ENCODE peak calls at places on chromosomes 16 and 17, in four cellular contexts. S is tibial nerve, B is fibroblast of lung, Z is HCT116. G is an unnamed sample.

GRCh38 chr16:68227850-68228553 is 7.9 kb downstream of the ESRP2 start:
- DNase-seq in Z (no peak), B (no peak), S (no peak), G (no peak)

GRCh38 chr16:85393674-85394510 is 219.2 kb upstream of the GSE1 start:
- DNase-seq in Z (no peak), B (no peak), S (peak), G (peak)

GRCh38 chr16:81703177-81704155 is 75.6 kb upstream of the PLCG2 start:
- DNase-seq in S (no peak), B (peak), Z (peak), G (no peak)

GRCh38 chr16:87725596-87726235 is 40.1 kb downstream of the KLHDC4 start:
- DNase-seq in B (peak), S (no peak), Z (no peak), G (no peak)

GRCh38 chr16:29911676-29912010 is 11.4 kb downstream of the ASPHD1 start:
- DNase-seq in Z (no peak), B (no peak), S (no peak), G (no peak)

GRCh38 chr16:27902551-27902950 is 161.0 kb downstream of the GSG1L start:
- DNase-seq in Z (no peak), S (no peak), B (no peak), G (no peak)

GRCh38 chr17:3802461-3803307 is 1.7 kb upstream of the ITGAE start:
- DNase-seq in S (no peak), Z (no peak), B (peak), G (no peak)

GRCh38 chr17:2693561-2694380 is 17.8 kb downstream of the CLUH start:
- DNase-seq in Z (no peak), S (no peak), B (no peak), G (no peak)

GRCh38 chr17:60671482-60671881 is 6.2 kb upstream of the BCAS3 start:
- DNase-seq in S (no peak), B (no peak), Z (no peak), G (no peak)

GRCh38 chr17:46868689-46869187 is 17.4 kb downstream of the WNT9B start:
- DNase-seq in S (no peak), Z (no peak), B (no peak), G (no peak)

GRCh38 chr17:77247048-77247541 is 106.3 kb downstream of the SEC14L1 start:
- DNase-seq in Z (peak), S (peak), B (peak), G (peak)

GRCh38 chr16:56357291-56357764 is 68.0 kb downstream of the AMFR start:
- DNase-seq in Z (no peak), S (peak), B (peak), G (peak)

GRCh38 chr17:69722518-69722917 is 308.0 kb downstream of the MAP2K6 start:
- DNase-seq in B (no peak), S (no peak), Z (no peak), G (no peak)

GRCh38 chr16:15742716-15743115 is 92.7 kb downstream of the NDE1 start:
- DNase-seq in Z (no peak), B (no peak), S (no peak), G (no peak)

GRCh38 chr16:28312327-28312726 is 20.0 kb downstream of the SBK1 start:
- DNase-seq in S (no peak), Z (no peak), B (no peak), G (no peak)

GRCh38 chr17:29155235-29155965 is 24.8 kb downstream of the MYO18A start:
- DNase-seq in S (no peak), Z (peak), B (peak), G (no peak)

GRCh38 chr17:77493901-77494663 is 353.3 kb downstream of the SEC14L1 start:
- DNase-seq in B (no peak), S (peak), Z (no peak), G (no peak)

GRCh38 chr17:50421308-50422031 is 4.5 kb upstream of the ACSF2 start:
- DNase-seq in Z (no peak), S (no peak), B (no peak), G (no peak)

GRCh38 chr17:55540414-55541091 is 29.3 kb upstream of the SMIM36 start:
- DNase-seq in Z (no peak), B (peak), S (no peak), G (no peak)

GRCh38 chr17:58691701-58692238 is at the start of gene TEX14:
- DNase-seq in B (no peak), S (no peak), Z (no peak), G (no peak)

GRCh38 chr16:58433569-58433951 is 41.3 kb downstream of the GINS3 start:
- DNase-seq in S (no peak), B (no peak), Z (no peak), G (no peak)

GRCh38 chr16:78689031-78689430 is 589.6 kb downstream of the WWOX start:
- DNase-seq in Z (no peak), S (no peak), B (no peak), G (no peak)

GRCh38 chr17:64496348-64496785 is 487 bp downstream of the POLG2 start:
- DNase-seq in Z (no peak), B (no peak), S (no peak), G (no peak)

GRCh38 chr17:78939615-78940014 is 14.4 kb upstream of the TIMP2 start:
- DNase-seq in B (peak), Z (no peak), S (no peak), G (no peak)

GRCh38 chr16:20743591-20743990 is 2.0 kb upstream of the THUMPD1 start:
- DNase-seq in Z (no peak), B (no peak), S (no peak), G (no peak)

GRCh38 chr17:348692-349425 is 3.7 kb downstream of the RPH3AL start:
- DNase-seq in S (peak), Z (no peak), B (peak), G (peak)

GRCh38 chr16:68760671-68761275 is 23.7 kb downstream of the CDH1 start:
- DNase-seq in B (peak), S (no peak), Z (no peak), G (no peak)

GRCh38 chr17:8807070-8807550 is 7.9 kb upstream of the MFSD6L start:
- DNase-seq in Z (no peak), B (no peak), S (no peak), G (no peak)

GRCh38 chr16:1981972-1982574 is 804 bp upstream of the NOXO1 start:
- DNase-seq in B (no peak), S (no peak), Z (no peak), G (no peak)

GRCh38 chr17:7409716-7410115 is 2.1 kb downstream of the NLGN2 start:
- DNase-seq in Z (no peak), B (no peak), S (no peak), G (no peak)

GRCh38 chr16:72013389-72013788 is 4.8 kb downstream of the DHODH start:
- DNase-seq in S (no peak), Z (no peak), B (peak), G (no peak)

GRCh38 chr16:82639666-82640336 is 13.0 kb downstream of the CDH13 start:
- DNase-seq in B (peak), S (no peak), Z (peak), G (peak)

GRCh38 chr16:13425840-13426239 is 494.1 kb upstream of the ERCC4 start:
- DNase-seq in Z (no peak), B (no peak), S (no peak), G (no peak)

GRCh38 chr17:50822550-50822949 is 12.8 kb upstream of the WFIKKN2 start:
- DNase-seq in S (no peak), B (no peak), Z (no peak), G (no peak)

GRCh38 chr16:85136705-85137322 is 24.5 kb upstream of the CIBAR2 start:
- DNase-seq in Z (no peak), B (no peak), S (no peak), G (no peak)

GRCh38 chr16:7888421-7888820 is 555.8 kb downstream of the RBFOX1 start:
- DNase-seq in B (no peak), S (no peak), Z (no peak), G (peak)
- H3K27ac ChIP-seq in B (no peak), S (no peak), Z (no peak), G (peak)

GRCh38 chr16:49620158-49620867 is 235.6 kb downstream of the ZNF423 start:
- DNase-seq in B (peak), S (peak), Z (peak), G (no peak)

GRCh38 chr16:49622084-49622390 is 233.9 kb downstream of the ZNF423 start:
- DNase-seq in S (no peak), Z (no peak), B (no peak), G (no peak)

GRCh38 chr16:49622421-49623402 is 233.2 kb downstream of the ZNF423 start:
- DNase-seq in Z (no peak), B (no peak), S (no peak), G (no peak)

GRCh38 chr16:49620868-49621239 is 235.1 kb downstream of the ZNF423 start:
- DNase-seq in Z (no peak), S (no peak), B (no peak), G (no peak)

DNA sequence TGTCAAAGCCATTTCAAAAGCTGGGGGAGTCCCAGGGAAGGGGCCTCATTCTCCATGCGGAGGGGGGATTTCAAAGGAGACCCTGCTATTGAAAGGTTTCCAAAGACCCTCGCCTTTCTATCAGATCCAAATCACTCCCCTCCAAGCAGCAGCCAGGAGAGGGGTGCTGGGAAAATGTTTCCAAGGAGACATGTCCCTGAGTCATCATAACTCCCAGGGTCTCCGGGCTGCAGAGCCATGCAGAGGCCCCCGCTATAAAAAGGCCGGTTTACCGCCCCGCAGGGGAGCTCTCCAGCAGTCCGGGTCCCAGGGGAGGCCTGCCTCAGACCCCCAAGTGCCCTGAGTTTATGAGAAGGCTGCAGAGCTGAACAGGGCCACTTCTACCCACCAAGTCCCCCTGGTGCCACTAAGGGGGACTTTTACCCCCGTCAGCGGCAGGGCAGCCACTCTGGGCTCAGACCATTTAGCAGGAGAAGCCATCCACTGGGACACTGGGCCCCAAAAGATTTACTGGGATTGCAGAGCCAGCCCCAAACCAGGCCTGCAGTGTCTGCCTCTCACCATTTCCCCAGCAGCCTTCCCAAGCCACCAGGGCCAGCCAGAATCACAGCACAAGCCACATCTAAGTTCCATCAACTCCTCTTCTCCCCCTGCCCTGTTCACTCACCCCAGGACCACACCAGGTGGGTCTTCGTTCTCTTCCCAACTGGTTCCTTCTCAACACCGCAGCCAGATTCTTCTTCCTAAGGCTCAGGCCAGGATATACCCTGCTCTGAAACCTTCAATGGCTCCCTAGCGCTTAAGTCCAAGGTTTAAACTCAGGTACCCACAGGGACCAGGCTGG is 234.4 kb downstream of the ZNF423 start:
- DNase-seq in S (no peak), B (peak), Z (no peak), G (no peak)
- H3K27ac ChIP-seq in S (no peak), B (no peak), Z (no peak), G (no peak)

GRCh38 chr17:66273391-66273722 is 29.1 kb upstream of the PRKCA start:
- DNase-seq in B (no peak), Z (no peak), S (no peak), G (no peak)
- H3K27ac ChIP-seq in B (peak), Z (no peak), S (no peak), G (no peak)

GRCh38 chr17:40555296-40556190 is 9.7 kb downstream of the CCR7 start:
- DNase-seq in Z (no peak), S (no peak), B (no peak), G (no peak)

GRCh38 chr17:40556198-40556661 is 9.0 kb downstream of the CCR7 start:
- DNase-seq in B (no peak), Z (no peak), S (no peak), G (no peak)

GRCh38 chr17:40552806-40553693 is 12.2 kb downstream of the CCR7 start:
- DNase-seq in Z (no peak), S (no peak), B (peak), G (no peak)

GRCh38 chr17:40553694-40554534 is 11.4 kb downstream of the CCR7 start:
- DNase-seq in Z (no peak), B (peak), S (peak), G (no peak)

GRCh38 chr17:40554646-40555295 is 10.5 kb downstream of the CCR7 start:
- DNase-seq in S (no peak), Z (no peak), B (no peak), G (no peak)
- H3K27ac ChIP-seq in S (peak), Z (no peak), B (peak), G (no peak)

DNA sequence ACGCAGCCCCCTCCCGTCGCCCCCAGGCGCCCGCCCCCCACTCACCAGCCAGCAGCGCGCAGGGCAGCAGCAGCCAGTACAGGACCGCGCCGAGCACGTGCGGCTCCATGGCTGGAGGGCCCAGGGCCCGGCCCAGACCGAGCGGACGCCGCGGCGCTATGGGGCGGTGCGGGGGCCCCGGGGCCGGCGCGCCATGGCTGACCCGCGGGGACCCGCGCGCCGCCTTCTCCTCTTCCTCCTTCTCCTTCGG is 239 bp downstream of the PIEZO1 start:
- DNase-seq in B (no peak), Z (no peak), S (no peak), G (no peak)
- H3K27ac ChIP-seq in B (peak), Z (peak), S (peak), G (no peak)

DNA sequence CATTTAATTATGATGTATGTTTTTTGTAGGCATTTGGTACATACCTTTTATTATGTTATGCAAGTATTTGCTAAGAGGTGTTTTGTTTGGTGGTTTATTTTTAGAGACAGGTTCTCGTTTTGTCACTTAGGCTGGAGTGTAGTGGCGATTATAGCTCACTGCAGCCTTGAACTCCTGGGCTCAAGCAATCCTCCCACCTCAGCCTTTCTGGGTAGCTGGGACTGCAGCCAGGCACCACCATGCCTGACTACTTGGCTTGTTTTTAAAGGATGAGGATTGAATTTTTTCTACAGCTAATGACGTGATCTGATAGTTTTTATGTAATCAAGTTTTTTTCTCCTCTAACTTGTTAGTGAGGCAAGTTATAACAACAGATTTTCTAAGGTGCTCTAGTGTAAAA is 199.6 kb downstream of the SPECC1 start:
- DNase-seq in Z (no peak), S (no peak), B (peak), G (no peak)
- H3K27ac ChIP-seq in Z (no peak), S (no peak), B (no peak), G (no peak)

DNA sequence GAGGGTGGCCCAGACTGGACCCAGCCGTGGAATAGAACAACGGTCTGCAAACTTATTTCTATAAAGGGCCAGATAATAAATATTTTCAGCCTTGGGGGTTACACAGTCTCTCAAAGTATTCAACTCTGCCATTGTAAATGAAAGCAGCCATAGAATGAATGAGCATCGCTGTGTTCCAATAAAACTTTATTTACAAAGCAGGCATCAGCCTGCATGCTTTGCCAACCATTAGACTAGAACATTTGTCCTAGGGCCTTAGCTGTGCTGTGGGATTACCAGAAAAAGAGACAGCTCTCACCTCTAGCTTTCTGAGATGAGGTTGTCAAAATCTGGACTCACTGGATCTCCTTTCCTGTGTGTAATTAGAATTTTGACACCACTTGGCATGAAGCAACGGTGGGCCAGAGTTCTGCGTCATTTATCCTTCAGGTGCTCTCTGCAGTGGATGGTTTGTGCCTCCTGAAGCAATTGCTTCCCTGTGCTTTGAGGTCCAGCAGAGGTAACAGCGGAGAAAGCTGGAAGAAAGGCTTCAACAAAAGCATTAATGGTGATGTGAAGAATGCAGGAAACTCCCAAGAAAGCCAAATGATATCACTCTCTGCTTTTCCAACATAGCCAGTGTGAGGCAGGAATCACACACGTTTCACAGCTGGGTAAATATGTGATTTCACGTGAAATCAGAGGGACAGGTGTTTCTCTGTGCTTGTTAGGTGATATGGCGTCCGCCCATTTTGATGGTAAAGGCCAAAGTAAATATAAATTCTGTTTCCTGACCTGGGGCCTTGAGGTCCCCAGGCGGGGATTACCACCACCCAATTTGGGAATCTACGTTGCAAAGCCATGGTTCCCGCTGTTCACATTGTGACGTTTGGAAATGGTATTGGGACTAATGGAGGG is 148.4 kb downstream of the PITPNC1 start:
- DNase-seq in S (no peak), Z (no peak), B (no peak), G (no peak)
- H3K27ac ChIP-seq in S (no peak), Z (no peak), B (no peak), G (no peak)

DNA sequence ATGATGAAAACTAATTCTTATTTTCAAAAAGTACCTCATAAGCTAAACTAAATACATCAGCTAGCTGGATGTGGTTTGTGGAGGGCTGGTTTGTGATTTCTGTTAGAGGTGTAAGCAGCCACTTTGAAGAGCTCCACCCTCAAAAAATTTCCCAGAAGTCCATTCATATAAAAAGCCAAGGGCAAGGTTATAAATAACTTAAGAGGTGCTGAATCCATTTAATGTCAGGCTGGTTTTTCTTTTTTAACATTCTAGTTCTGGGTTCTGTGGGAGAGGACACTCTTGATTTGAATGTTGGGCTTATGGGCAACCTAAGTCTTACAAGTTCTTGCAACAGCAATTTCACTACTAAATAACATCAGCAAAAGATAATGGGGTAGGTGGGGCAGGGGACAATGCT is 3.4 kb upstream of the WIPI1 start:
- DNase-seq in B (no peak), Z (no peak), S (no peak), G (no peak)
- H3K27ac ChIP-seq in B (no peak), Z (no peak), S (no peak), G (no peak)

G was measured in neural progenitor cell.